ENCODE peak calls at places on chromosomes 1 and 21, in four cellular contexts. G, C, Y and T are unnamed samples.

GRCh38 chr21:21247441-21247840 is 249.2 kb downstream of the NCAM2 start:
- DNase-seq in G (no peak), C (no peak), Y (no peak), T (no peak)

GRCh38 chr1:237859014-237859413 is 31.7 kb downstream of the ZP4 start:
- DNase-seq in G (no peak), C (no peak), Y (no peak), T (no peak)

GRCh38 chr1:70863256-70863655 is 184.4 kb downstream of the PTGER3 start:
- DNase-seq in G (no peak), C (no peak), Y (no peak), T (no peak)

GRCh38 chr1:230632273-230632873 is 9.9 kb upstream of the COG2 start:
- DNase-seq in G (peak; percentile 32), C (no peak), Y (no peak), T (no peak)

GRCh38 chr1:35210306-35211112 is 17.6 kb upstream of the SFPQ start:
- DNase-seq in G (no peak), C (no peak), Y (no peak), T (no peak)

GRCh38 chr1:243280571-243281129 is 24.8 kb downstream of the SDCCAG8 start:
- DNase-seq in G (no peak), C (no peak), Y (no peak), T (no peak)

GRCh38 chr1:38941093-38941492 is 537 bp downstream of the RHBDL2 start:
- DNase-seq in G (peak; percentile 32), C (no peak), Y (no peak), T (no peak)

GRCh38 chr1:182549346-182549745 is 39.7 kb downstream of the RNASEL start:
- DNase-seq in G (no peak), C (no peak), Y (no peak), T (no peak)

GRCh38 chr1:234272656-234273312 is 100.5 kb upstream of the COA6 start:
- DNase-seq in G (no peak), C (no peak), Y (no peak), T (peak; percentile 63)

DNA sequence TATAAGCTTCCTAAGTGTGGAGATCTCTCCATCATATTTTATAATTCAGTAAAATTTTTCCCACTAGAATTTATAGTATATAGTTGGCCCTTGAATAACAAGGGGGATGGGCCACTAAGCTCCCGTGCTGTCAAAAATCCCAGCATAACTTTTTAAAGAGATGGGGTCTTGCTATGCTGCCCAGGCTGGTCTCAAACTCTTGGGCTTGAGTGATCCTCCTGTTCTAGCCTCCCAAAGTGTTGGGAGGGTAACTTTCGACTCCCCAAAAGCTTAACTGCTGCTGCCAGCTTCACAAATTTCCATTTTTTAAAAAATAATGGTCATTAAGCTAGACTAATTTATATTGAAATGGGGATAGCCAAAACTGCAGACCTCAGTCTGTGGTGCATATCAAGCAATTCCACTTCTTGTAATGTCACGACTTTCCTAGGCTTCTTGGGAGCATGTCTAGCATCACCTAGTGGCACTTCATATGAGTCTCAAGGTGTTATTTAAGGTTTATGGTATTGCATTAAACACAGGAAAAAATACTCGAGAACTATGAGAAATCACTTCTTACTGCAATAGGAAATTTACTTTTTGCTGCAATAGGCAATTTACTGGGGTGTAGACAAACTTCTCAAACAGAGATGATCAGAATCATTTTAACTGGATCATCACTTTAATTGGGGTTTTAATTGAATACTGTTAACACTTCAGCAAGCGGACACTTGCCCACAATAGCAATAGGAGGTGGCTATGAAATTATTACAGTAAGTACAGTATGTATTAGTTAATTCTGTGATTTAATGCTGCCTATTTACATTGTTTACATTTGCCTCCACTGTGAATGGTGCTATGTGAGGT is 19.3 kb upstream of the ACTA1 start:
- DNase-seq in G (no peak), C (no peak), Y (no peak), T (no peak)
- TF ChIP-seq CTCF in G (no peak), C (peak; percentile 58), Y (peak; percentile 63), T (peak; percentile 60)

GRCh38 chr1:205600085-205600484 is 31.7 kb downstream of the ELK4 start:
- DNase-seq in G (no peak), C (no peak), Y (no peak), T (peak; percentile 40)
- TF ChIP-seq CTCF in G (no peak), C (no peak), Y (no peak), T (no peak)

GRCh38 chr21:45640888-45641479 is 2.5 kb upstream of the PCBP3 start:
- DNase-seq in G (no peak), C (no peak), Y (no peak), T (no peak)
- TF ChIP-seq CTCF in G (no peak), C (no peak), Y (peak; percentile 8), T (no peak)

GRCh38 chr1:109368464-109368863 is 29.3 kb downstream of the SORT1 start:
- DNase-seq in G (no peak), C (no peak), Y (no peak), T (no peak)

GRCh38 chr1:109370712-109371270 is 26.9 kb downstream of the SORT1 start:
- DNase-seq in G (no peak), C (no peak), Y (no peak), T (no peak)

GRCh38 chr1:109371271-109371739 is 26.4 kb downstream of the SORT1 start:
- DNase-seq in G (no peak), C (no peak), Y (no peak), T (no peak)

GRCh38 chr1:109365642-109366204 is 32.0 kb downstream of the SORT1 start:
- DNase-seq in G (no peak), C (no peak), Y (no peak), T (no peak)

DNA sequence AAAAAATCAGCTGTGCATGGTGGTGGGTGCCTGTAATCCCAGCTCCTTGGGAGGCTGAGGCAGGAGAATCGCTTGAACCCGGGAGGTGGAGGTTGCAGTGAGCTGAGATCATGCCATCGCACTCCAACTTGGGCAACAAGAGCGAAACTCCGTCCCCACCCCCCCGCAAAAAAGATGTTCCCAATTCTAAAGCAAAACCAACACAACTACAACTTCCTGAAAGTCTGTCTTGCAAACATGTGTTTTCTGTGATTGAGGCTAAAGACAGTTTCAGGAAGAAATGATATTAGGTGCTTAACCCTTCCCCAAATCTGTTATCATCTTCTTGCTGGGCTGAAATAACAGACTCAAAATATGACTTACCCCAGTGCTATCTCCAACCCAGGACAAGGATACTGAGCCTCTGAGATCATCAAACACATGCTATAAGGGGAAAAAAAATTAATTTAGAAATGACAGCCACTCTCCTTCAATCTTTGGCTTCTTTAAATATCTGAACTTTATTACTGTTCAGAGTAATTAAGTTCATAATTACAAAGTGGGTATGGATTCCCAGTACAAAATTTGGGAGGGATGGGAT is 28.5 kb downstream of the SORT1 start:
- DNase-seq in G (no peak), C (peak; percentile 63), Y (no peak), T (no peak)
- TF ChIP-seq CTCF in G (no peak), C (no peak), Y (no peak), T (no peak)

GRCh38 chr1:205375816-205376545 is 19.3 kb upstream of the KLHDC8A start:
- DNase-seq in G (no peak), C (no peak), Y (no peak), T (no peak)
- TF ChIP-seq CTCF in G (no peak), C (no peak), Y (no peak), T (no peak)

GRCh38 chr21:43718872-43719747 is at the start of gene PDXK:
- DNase-seq in G (peak; percentile 92), C (peak; percentile 83), Y (peak; percentile 78), T (peak; percentile 95)
- TF ChIP-seq CTCF in G (no peak), C (peak; percentile 25), Y (peak; percentile 12), T (no peak)